ENCODE peak calls at places on chromosomes 16 and 17, in ten cellular contexts. I is AG10803; Q is esophagus squamous epithelium; V is CD4-positive, CD25-positive, alpha-beta regulatory T cell; U is upper lobe of right lung; N is CD8-positive, alpha-beta memory T cell; W is OCI-LY7; H is sigmoid colon; K is cardiac muscle cell; B is AG04450. P is an unnamed sample.

GRCh38 chr16:31072540-31073072 is 1.4 kb downstream of the ZNF668 start:
- DNase-seq in I (peak; percentile 41), Q (no peak), V (no peak), U (no peak), N (peak; percentile 16), W (peak; percentile 61), H (peak; percentile 61), K (peak; percentile 48), B (no peak), P (peak; percentile 63)

GRCh38 chr16:53282975-53283946 is 151.0 kb upstream of the RBL2 start:
- DNase-seq in I (peak; percentile 59), Q (no peak), V (no peak), U (no peak), N (peak; percentile 1), W (peak; percentile 47), H (no peak), K (peak; percentile 62), B (peak; percentile 4), P (peak; percentile 65)

GRCh38 chr17:9843152-9844010 is 17.7 kb downstream of the GLP2R start:
- DNase-seq in I (no peak), Q (no peak), V (no peak), U (no peak), N (no peak), W (no peak), H (no peak), K (no peak), B (no peak), P (no peak)

GRCh38 chr16:86968866-86969265 is 348.3 kb downstream of the C16orf95 start:
- DNase-seq in I (no peak), Q (no peak), V (no peak), U (peak; percentile 46), N (no peak), W (no peak), H (no peak), K (no peak), B (no peak), P (no peak)

GRCh38 chr16:14405611-14406537 is 224.2 kb downstream of the PARN start:
- DNase-seq in I (no peak), Q (no peak), V (no peak), U (no peak), N (no peak), W (peak; percentile 78), H (peak; percentile 67), K (no peak), B (no peak), P (peak; percentile 10)

GRCh38 chr16:72561-73537 is at the start of gene RHBDF1:
- DNase-seq in I (peak; percentile 56), Q (no peak), V (no peak), U (peak; percentile 86), N (no peak), W (no peak), H (peak; percentile 84), K (peak; percentile 71), B (no peak), P (peak; percentile 46)

GRCh38 chr16:26863971-26864370 is 202.8 kb upstream of the C16orf82 start:
- DNase-seq in I (no peak), Q (no peak), V (no peak), U (no peak), N (no peak), W (no peak), H (no peak), K (no peak), B (no peak), P (no peak)

GRCh38 chr17:50535407-50535806 is 2.9 kb downstream of the EPN3 start:
- DNase-seq in I (no peak), Q (no peak), V (no peak), U (no peak), N (no peak), W (no peak), H (no peak), K (no peak), B (no peak), P (no peak)

GRCh38 chr16:71406316-71406715 is 35.5 kb downstream of the TLE7 start:
- DNase-seq in I (no peak), Q (no peak), V (no peak), U (peak; percentile 32), N (no peak), W (no peak), H (peak; percentile 8), K (no peak), B (no peak), P (no peak)

GRCh38 chr17:71516149-71516548 is 604.7 kb upstream of the SOX9 start:
- DNase-seq in I (no peak), Q (no peak), V (no peak), U (no peak), N (no peak), W (no peak), H (no peak), K (no peak), B (no peak), P (no peak)

GRCh38 chr17:19672009-19672837 is 23.7 kb downstream of the ALDH3A2 start:
- DNase-seq in I (peak; percentile 61), Q (no peak), V (no peak), U (no peak), N (no peak), W (no peak), H (no peak), K (no peak), B (no peak), P (no peak)

GRCh38 chr17:27256225-27257030 is 37.5 kb upstream of the WSB1 start:
- DNase-seq in I (peak; percentile 78), Q (no peak), V (no peak), U (no peak), N (no peak), W (no peak), H (no peak), K (peak; percentile 88), B (peak; percentile 63), P (no peak)

GRCh38 chr17:17128476-17129075 is 77.6 kb downstream of the PLD6 start:
- DNase-seq in I (no peak), Q (no peak), V (no peak), U (no peak), N (no peak), W (no peak), H (no peak), K (no peak), B (no peak), P (no peak)

GRCh38 chr16:4257646-4258556 is 14.9 kb downstream of the TFAP4 start:
- DNase-seq in I (no peak), Q (no peak), V (no peak), U (no peak), N (no peak), W (no peak), H (no peak), K (peak; percentile 47), B (no peak), P (no peak)

GRCh38 chr17:67615011-67615561 is 102.7 kb upstream of the NOL11 start:
- DNase-seq in I (no peak), Q (no peak), V (no peak), U (no peak), N (no peak), W (no peak), H (peak; percentile 70), K (no peak), B (no peak), P (no peak)

GRCh38 chr16:85398688-85399582 is 214.2 kb upstream of the GSE1 start:
- DNase-seq in I (no peak), Q (no peak), V (no peak), U (no peak), N (no peak), W (no peak), H (peak; percentile 53), K (no peak), B (no peak), P (no peak)

GRCh38 chr17:9900019-9900594 is 5.0 kb downstream of the RCVRN start:
- DNase-seq in I (peak; percentile 80), Q (no peak), V (no peak), U (no peak), N (no peak), W (no peak), H (no peak), K (peak; percentile 33), B (no peak), P (no peak)

GRCh38 chr17:292531-293382 is 59.9 kb downstream of the RPH3AL start:
- DNase-seq in I (no peak), Q (no peak), V (no peak), U (peak; percentile 55), N (no peak), W (no peak), H (peak; percentile 38), K (no peak), B (no peak), P (no peak)
- H3K4me3 ChIP-seq in I (no peak overlapping the region), Q (no peak overlapping the region), V (no peak overlapping the region), U (no peak overlapping the region), N (no peak overlapping the region), W (no peak overlapping the region), H (no peak overlapping the region), K (no peak overlapping the region), B (no peak overlapping the region), P (no peak overlapping the region)

GRCh38 chr16:56589141-56590039 is at the start of gene MT3:
- DNase-seq in I (no peak), Q (no peak), V (no peak), U (no peak), N (peak; percentile 26), W (no peak), H (no peak), K (no peak), B (no peak), P (no peak)
- H3K4me3 ChIP-seq in I (peak within 1 kb of the TSS; percentile 30), Q (peak within 1 kb of the TSS; percentile 48), V (no peak within 1 kb of the TSS), U (peak within 1 kb of the TSS; percentile 31), N (peak within 1 kb of the TSS; percentile 47), W (no peak within 1 kb of the TSS), H (peak within 1 kb of the TSS; percentile 48), K (peak within 1 kb of the TSS; percentile 27), B (peak within 1 kb of the TSS; percentile 45), P (no peak within 1 kb of the TSS)

GRCh38 chr17:7405882-7406825 is 1.5 kb upstream of the NLGN2 start:
- DNase-seq in I (no peak), Q (no peak), V (no peak), U (no peak), N (no peak), W (no peak), H (no peak), K (no peak), B (no peak), P (no peak)
- H3K4me3 ChIP-seq in I (peak overlapping the region; percentile 80), Q (peak overlapping the region; percentile 80), V (no peak overlapping the region), U (peak overlapping the region; percentile 64), N (no peak overlapping the region), W (no peak overlapping the region), H (peak overlapping the region; percentile 89), K (peak overlapping the region; percentile 61), B (peak overlapping the region; percentile 86), P (no peak overlapping the region)

GRCh38 chr17:49496183-49496865 is 1.2 kb downstream of the NGFR start:
- DNase-seq in I (peak; percentile 34), Q (no peak), V (peak; percentile 72), U (peak; percentile 87), N (peak; percentile 79), W (peak; percentile 65), H (peak; percentile 89), K (peak; percentile 64), B (no peak), P (peak; percentile 68)

GRCh38 chr17:49496866-49497146 is 1.7 kb downstream of the NGFR start:
- DNase-seq in I (no peak), Q (no peak), V (no peak), U (no peak), N (no peak), W (no peak), H (no peak), K (no peak), B (no peak), P (no peak)

GRCh38 chr17:49494937-49495841 is at the start of gene NGFR:
- DNase-seq in I (no peak), Q (no peak), V (peak; percentile 43), U (no peak), N (peak; percentile 57), W (peak; percentile 75), H (no peak), K (peak; percentile 38), B (no peak), P (peak; percentile 72)

GRCh38 chr17:49495842-49496182 is 719 bp downstream of the NGFR start:
- DNase-seq in I (no peak), Q (no peak), V (no peak), U (no peak), N (no peak), W (no peak), H (no peak), K (no peak), B (no peak), P (no peak)

GRCh38 chr17:49494399-49494798 is 694 bp upstream of the NGFR start:
- DNase-seq in I (no peak), Q (no peak), V (no peak), U (no peak), N (no peak), W (no peak), H (no peak), K (no peak), B (no peak), P (no peak)
- H3K4me3 ChIP-seq in I (no peak overlapping the region), Q (peak overlapping the region; percentile 50), V (no peak overlapping the region), U (no peak overlapping the region), N (no peak overlapping the region), W (peak overlapping the region; percentile 68), H (peak overlapping the region; percentile 55), K (no peak overlapping the region), B (no peak overlapping the region), P (no peak overlapping the region)